ENCODE peak calls at places on chromosomes 5 and 9, in ten cellular contexts. L is HS-27A; R is right cardiac atrium; N is fibroblast of lung; J is activated CD4-positive, CD25-positive, alpha-beta regulatory T cell treated with anti-CD3 and anti-CD28 coated beads, Interleukin-2, amount 50 U/mL, for 72 hours; F is stimulated activated CD4-positive, alpha-beta T cell treated with anti-CD3 and anti-CD28 coated beads, Interleukin-1b, Interleukin-23, amount 100 ng/mL, for 24 hours; H is ELR; V is HT-29; P is activated T-cell treated with anti-CD3 and anti-CD28 coated beads, Interleukin-2, amount 50 U/mL, for 72 hours; K is HTR-8/SVneo. S is an unnamed sample.
A peak's percentile ranks its signal among the peaks of the same experiment; 100 is the strongest.

GRCh38 chr5:141488591-141489478 is at the start of gene PCDHGC5:
- DNase-seq in N (peak; percentile 60), K (no peak), H (peak; percentile 82), L (no peak), F (no peak), J (no peak), V (no peak), R (no peak), P (no peak), S (no peak)

GRCh38 chr5:22560115-22560514 is 293.0 kb downstream of the CDH12 start:
- DNase-seq in P (no peak), H (peak; percentile 41), N (peak; percentile 88), K (peak; percentile 38), F (no peak), R (no peak), L (no peak), J (no peak), V (no peak), S (no peak)

GRCh38 chr5:16857635-16858034 is 78.5 kb downstream of the MYO10 start:
- DNase-seq in K (no peak), H (no peak), P (no peak), F (no peak), N (no peak), R (no peak), J (no peak), L (no peak), V (no peak), S (no peak)

GRCh38 chr9:36204906-36205547 is 14.3 kb downstream of the CLTA start:
- DNase-seq in R (no peak), N (no peak), H (peak; percentile 42), V (peak; percentile 30), J (no peak), K (no peak), L (no peak), P (no peak), F (no peak), S (peak; percentile 59)

GRCh38 chr5:39411051-39411450 is 13.7 kb downstream of the DAB2 start:
- DNase-seq in P (no peak), R (no peak), H (peak; percentile 78), J (no peak), F (no peak), N (peak; percentile 90), V (peak; percentile 38), L (no peak), K (no peak), S (no peak)

GRCh38 chr5:142830241-142831018 is 60.3 kb downstream of the ARHGAP26 start:
- DNase-seq in R (no peak), F (no peak), J (no peak), L (no peak), N (peak; percentile 34), P (no peak), V (no peak), H (peak; percentile 73), K (peak; percentile 46), S (no peak)

GRCh38 chr9:967436-967835 is 9.0 kb upstream of the DMRT3 start:
- DNase-seq in L (no peak), F (no peak), K (no peak), V (no peak), J (no peak), R (no peak), P (no peak), N (no peak), H (no peak), S (no peak)

GRCh38 chr9:121633736-121634135 is 17.7 kb upstream of the DAB2IP start:
- DNase-seq in F (no peak), P (no peak), H (no peak), L (no peak), N (no peak), V (no peak), R (no peak), J (no peak), K (no peak), S (no peak)

GRCh38 chr9:123952631-123953147 is 22.8 kb upstream of the DENND1A start:
- DNase-seq in V (no peak), K (no peak), J (no peak), F (no peak), N (no peak), L (no peak), P (no peak), R (no peak), H (no peak), S (no peak)